ENCODE peak calls at places on chromosomes 2 and 18, in five cellular contexts. H, P, A, N and S are unnamed samples.

GRCh38 chr2:63050186-63050915 is at the start of gene OTX1:
- DNase-seq in N (peak; percentile 49), H (peak; percentile 83), P (peak; percentile 38), A (peak; percentile 84), S (peak; percentile 69)

GRCh38 chr2:159454185-159454584 is 162.2 kb downstream of the BAZ2B start:
- DNase-seq in P (peak; percentile 9), N (peak; percentile 47), A (no peak), H (no peak), S (no peak)

GRCh38 chr18:50128506-50129271 is 66.3 kb downstream of the MYO5B start:
- DNase-seq in A (no peak), N (no peak), H (no peak), P (no peak), S (no peak)

GRCh38 chr18:62925031-62925688 is 209.8 kb downstream of the PHLPP1 start:
- DNase-seq in H (no peak), A (no peak), P (peak; percentile 14), N (peak; percentile 43), S (no peak)

GRCh38 chr2:40034198-40034597 is 255.1 kb upstream of the THUMPD2 start:
- DNase-seq in H (no peak), N (peak; percentile 97), P (peak; percentile 91), A (no peak), S (no peak)

GRCh38 chr18:62198259-62198658 is 11.2 kb downstream of the RELCH start:
- DNase-seq in P (peak; percentile 2), H (no peak), A (no peak), N (peak; percentile 28), S (no peak)

GRCh38 chr2:214497489-214497888 is 86.6 kb downstream of the VWC2L start:
- DNase-seq in H (no peak), N (peak; percentile 41), A (no peak), P (no peak), S (no peak)

GRCh38 chr2:128442053-128442751 is 123.5 kb upstream of the HS6ST1 start:
- DNase-seq in H (peak; percentile 80), N (no peak), P (no peak), A (no peak), S (no peak)

GRCh38 chr2:118864207-118864606 is 16.8 kb upstream of the EN1 start:
- DNase-seq in P (no peak), A (no peak), H (peak; percentile 40), N (no peak), S (no peak)

GRCh38 chr2:239763433-239764097 is 261.6 kb downstream of the NDUFA10 start:
- DNase-seq in N (no peak), P (no peak), A (no peak), H (peak; percentile 47), S (no peak)

GRCh38 chr18:68676913-68677312 is 38.0 kb downstream of the TMX3 start:
- DNase-seq in P (peak; percentile 51), H (no peak), N (peak; percentile 52), A (peak; percentile 81), S (no peak)

GRCh38 chr2:225056330-225057073 is 14.2 kb upstream of the DOCK10 start:
- DNase-seq in H (no peak), N (peak; percentile 55), A (no peak), P (no peak), S (no peak)

GRCh38 chr2:64401501-64401880 is 52.5 kb upstream of the LGALSL start:
- DNase-seq in A (no peak), P (no peak), H (no peak), N (no peak), S (no peak)
- TF ChIP-seq CTCF in A (no peak), P (no peak), H (no peak), N (no peak), S (no peak)

GRCh38 chr18:74496508-74497307 is 545 bp downstream of the CNDP2 start:
- DNase-seq in P (peak; percentile 57), H (peak; percentile 87), N (peak; percentile 62), A (peak; percentile 63), S (peak; percentile 71)
- TF ChIP-seq CTCF in P (peak; percentile 28), H (peak; percentile 25), N (peak; percentile 15), A (peak; percentile 29), S (no peak)

DNA sequence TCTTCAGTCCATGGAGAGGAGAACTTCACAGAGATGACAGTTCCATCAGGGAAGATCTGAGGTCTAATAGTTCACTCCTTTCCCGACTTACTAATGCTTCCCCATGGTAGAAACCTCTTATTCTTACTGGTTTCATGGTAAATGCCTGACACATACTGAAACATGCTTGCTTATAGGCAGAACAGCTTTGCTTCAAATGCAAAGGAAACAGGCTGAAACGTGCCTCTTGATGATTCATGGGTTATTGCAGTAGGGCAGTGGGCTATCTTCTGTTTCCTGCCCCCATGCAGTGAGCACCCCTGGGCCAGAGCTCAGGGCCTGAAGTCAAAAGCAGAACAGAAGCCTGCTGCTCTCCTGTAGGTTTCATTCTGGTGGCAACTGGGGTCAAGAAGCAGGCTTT is 223.5 kb downstream of the RDH14 start:
- DNase-seq in N (no peak), P (no peak), A (no peak), H (no peak), S (no peak)
- TF ChIP-seq CTCF in N (no peak), P (no peak), A (no peak), H (no peak), S (no peak)

DNA sequence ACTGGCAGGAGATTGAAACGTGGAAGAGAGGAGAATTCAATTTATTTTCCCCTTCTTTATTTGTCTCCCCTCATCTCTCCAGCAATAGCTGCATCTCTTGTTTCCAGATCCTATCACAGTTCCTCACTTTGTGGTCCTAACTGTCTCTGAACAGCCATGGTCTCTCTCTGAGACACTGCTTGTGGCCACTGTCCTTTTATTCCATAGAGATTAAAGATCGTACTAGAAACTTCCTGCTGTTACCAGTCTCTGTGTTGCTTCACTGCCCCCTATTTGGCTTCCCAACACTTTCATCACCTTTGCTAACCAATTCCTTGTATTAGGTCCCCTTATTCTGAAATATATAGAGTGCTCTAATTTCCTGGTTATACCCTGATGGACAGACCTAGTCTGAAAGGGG is 48.9 kb upstream of the CAVIN2 start:
- DNase-seq in P (no peak), A (no peak), H (no peak), N (no peak), S (no peak)
- TF ChIP-seq CTCF in P (no peak), A (no peak), H (no peak), N (no peak), S (no peak)

GRCh38 chr2:206212673-206213513 is 53.2 kb downstream of the EEF1B2 start:
- DNase-seq in P (peak; percentile 90), H (no peak), N (peak; percentile 80), A (no peak), S (no peak)
- TF ChIP-seq CTCF in P (peak; percentile 12), H (no peak), N (no peak), A (no peak), S (no peak)

DNA sequence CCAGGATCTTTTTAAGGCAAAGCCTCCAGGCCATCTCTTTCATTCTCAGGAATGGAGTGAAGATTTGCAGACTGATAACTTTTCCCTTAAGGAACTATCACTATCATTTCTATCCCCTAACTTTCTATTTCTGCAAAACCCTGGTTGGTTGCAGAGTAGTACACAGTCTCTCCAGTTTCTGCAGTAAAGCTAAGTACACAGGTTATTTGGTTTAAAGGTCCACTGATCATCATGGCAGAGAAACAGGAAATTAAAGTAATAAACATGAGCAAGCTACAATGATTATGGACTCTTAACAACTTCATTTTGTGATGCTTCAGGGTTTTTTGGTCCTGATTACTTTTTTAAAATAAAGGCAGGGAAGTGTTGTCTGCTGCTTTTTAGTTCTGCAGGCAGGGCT is 890.0 kb upstream of the DDX18 start:
- DNase-seq in N (no peak), H (no peak), A (no peak), P (no peak), S (no peak)
- TF ChIP-seq CTCF in N (no peak), H (no peak), A (no peak), P (no peak), S (no peak)

GRCh38 chr2:85132834-85133637 is at the start of gene TCF7L1:
- DNase-seq in P (peak; percentile 84), A (peak; percentile 50), N (peak; percentile 74), H (peak; percentile 92), S (peak; percentile 93)
- TF ChIP-seq CTCF in P (peak; percentile 77), A (peak; percentile 65), N (peak; percentile 89), H (peak; percentile 85), S (peak; percentile 80)